ENCODE peak calls at places on chromosomes 13 and 19, in nine cellular contexts. S is anterior cingulate cortex; E is caudate nucleus; A is substantia nigra; Q is stimulated activated CD4-positive, alpha-beta T cell treated with anti-CD3 and anti-CD28 coated beads, Interleukin-2, amount 100 ng/mL, for 48 hours; V is ELF-1; K is astrocyte of the spinal cord; X is NCI-H1105 treated with DMSO at 0.1 percent for 48 hours; N is CD8-positive, alpha-beta memory T cell. F is an unnamed sample.

GRCh38 chr19:4023600-4024398 is 16.3 kb downstream of the PIAS4 start:
- DNase-seq in V (no peak), S (no peak), K (no peak), N (no peak), E (no peak), A (no peak), X (no peak), Q (no peak), F (no peak)

GRCh38 chr19:34481861-34482379 is 362 bp downstream of the WTIP start:
- DNase-seq in E (no peak), V (no peak), A (no peak), K (no peak), S (no peak), Q (no peak), X (no peak), N (no peak), F (no peak)

GRCh38 chr19:47274891-47275865 is 493 bp downstream of the INAFM1 start:
- DNase-seq in S (no peak), V (peak; percentile 44), N (no peak), X (no peak), Q (no peak), E (no peak), K (peak; percentile 34), A (no peak), F (no peak)

GRCh38 chr19:51398096-51398704 is 7.8 kb upstream of the C19orf84 start:
- DNase-seq in N (no peak), X (peak; percentile 0), E (no peak), A (no peak), Q (no peak), K (no peak), V (no peak), S (no peak), F (no peak)

GRCh38 chr13:41605319-41606285 is 148.3 kb downstream of the RGCC start:
- DNase-seq in E (no peak), Q (no peak), S (no peak), K (no peak), V (no peak), A (no peak), X (no peak), N (no peak), F (no peak)

GRCh38 chr13:89454736-89455135 is 1783.6 kb downstream of the SLITRK5 start:
- DNase-seq in S (no peak), E (no peak), X (no peak), K (no peak), Q (no peak), N (no peak), A (no peak), V (no peak), F (no peak)

GRCh38 chr19:18399008-18399407 is 1.6 kb upstream of the LRRC25 start:
- DNase-seq in A (no peak), V (no peak), Q (no peak), S (no peak), X (peak; percentile 25), E (no peak), K (no peak), N (no peak), F (no peak)

GRCh38 chr19:1223018-1223855 is 14.6 kb downstream of the CBARP start:
- DNase-seq in X (no peak), A (no peak), Q (no peak), K (peak; percentile 37), V (no peak), N (no peak), S (no peak), E (no peak), F (no peak)